ENCODE peak calls at places on chromosomes 2 and 18, in five cellular contexts. G, V, A, R and U are unnamed samples.

GRCh38 chr2:151241224-151241623 is 20.4 kb downstream of the RBM43 start:
- DNase-seq in G (no peak), V (peak), A (peak), R (peak), U (no peak)

GRCh38 chr2:47072018-47072691 is 83.0 kb downstream of the STPG4 start:
- DNase-seq in G (peak), V (peak), A (peak), R (peak), U (no peak)

GRCh38 chr2:44267269-44268258 is 7.7 kb upstream of the SLC3A1 start:
- DNase-seq in G (no peak), V (no peak), A (no peak), R (peak), U (peak)

GRCh38 chr18:21117385-21118135 is 5.9 kb upstream of the ROCK1 start:
- DNase-seq in G (peak), V (peak), A (peak), R (peak), U (no peak)

GRCh38 chr2:106129150-106129549 is 65.0 kb downstream of the UXS1 start:
- DNase-seq in G (no peak), V (no peak), A (no peak), R (no peak), U (no peak)

GRCh38 chr2:113167115-113167932 is 6.4 kb upstream of the PSD4 start:
- DNase-seq in G (no peak), V (no peak), A (no peak), R (peak), U (no peak)

GRCh38 chr2:105873721-105874120 is 129.0 kb downstream of the NCK2 start:
- DNase-seq in G (no peak), V (peak), A (no peak), R (peak), U (no peak)

GRCh38 chr2:140457483-140457882 is 1673.3 kb downstream of the LRP1B start:
- DNase-seq in G (no peak), V (no peak), A (no peak), R (no peak), U (peak)

GRCh38 chr2:95374029-95374428 is 28.5 kb upstream of the FAHD2A start:
- DNase-seq in G (no peak), V (no peak), A (no peak), R (no peak), U (no peak)

GRCh38 chr18:22699629-22700028 is 233.5 kb upstream of the RBBP8 start:
- DNase-seq in G (no peak), V (no peak), A (no peak), R (no peak), U (no peak)

GRCh38 chr18:32773187-32773712 is 427 bp upstream of the KLHL14 start:
- DNase-seq in G (no peak), V (no peak), A (no peak), R (no peak), U (no peak)

GRCh38 chr2:43225093-43225787 is 1.2 kb downstream of the ZFP36L2 start:
- DNase-seq in G (peak), V (peak), A (no peak), R (peak), U (no peak)

GRCh38 chr2:237132799-237133198 is 47.1 kb downstream of the COPS8 start:
- DNase-seq in G (peak), V (no peak), A (peak), R (no peak), U (no peak)

GRCh38 chr2:205198130-205198505 is 484.2 kb upstream of the NRP2 start:
- DNase-seq in G (peak), V (peak), A (no peak), R (peak), U (no peak)

GRCh38 chr18:68861365-68861764 is 63.5 kb downstream of the CCDC102B start:
- DNase-seq in G (no peak), V (no peak), A (no peak), R (no peak), U (no peak)

GRCh38 chr2:241636983-241637232 is at the start of gene THAP4:
- DNase-seq in G (peak), V (no peak), A (peak), R (peak), U (no peak)

GRCh38 chr2:119290859-119291587 is 67.4 kb downstream of the STEAP3 start:
- DNase-seq in G (peak), V (peak), A (peak), R (peak), U (no peak)

GRCh38 chr2:38178142-38178541 is 102.2 kb upstream of the CYP1B1 start:
- DNase-seq in G (no peak), V (no peak), A (peak), R (peak), U (no peak)

GRCh38 chr2:31332521-31332920 is 82.0 kb downstream of the XDH start:
- DNase-seq in G (no peak), V (no peak), A (no peak), R (no peak), U (no peak)

GRCh38 chr18:45059695-45060094 is 379.0 kb downstream of the SETBP1 start:
- DNase-seq in G (no peak), V (peak), A (peak), R (peak), U (no peak)

GRCh38 chr2:61493523-61493942 is 22.6 kb upstream of the USP34 start:
- DNase-seq in G (no peak), V (peak), A (no peak), R (peak), U (no peak)

GRCh38 chr2:10400978-10401951 is 46.9 kb downstream of the ODC1 start:
- DNase-seq in G (no peak), V (no peak), A (no peak), R (no peak), U (no peak)

GRCh38 chr2:12613137-12613912 is 103.4 kb upstream of the TRIB2 start:
- DNase-seq in G (peak), V (no peak), A (no peak), R (no peak), U (no peak)

GRCh38 chr2:221235941-221236340 is 336.2 kb downstream of the EPHA4 start:
- DNase-seq in G (no peak), V (no peak), A (peak), R (no peak), U (no peak)

GRCh38 chr2:29655391-29656086 is 265.8 kb downstream of the ALK start:
- DNase-seq in G (no peak), V (no peak), A (no peak), R (peak), U (no peak)

GRCh38 chr2:239113164-239113563 is 265.3 kb downstream of the TWIST2 start:
- DNase-seq in G (no peak), V (peak), A (no peak), R (peak), U (no peak)

GRCh38 chr2:12321017-12321641 is 395.6 kb upstream of the TRIB2 start:
- DNase-seq in G (no peak), V (peak), A (peak), R (peak), U (no peak)

GRCh38 chr2:1773883-1774282 is 29.6 kb upstream of the PXDN start:
- DNase-seq in G (no peak), V (no peak), A (peak), R (no peak), U (no peak)
- H3K27ac ChIP-seq in G (no peak), V (no peak), A (peak), R (no peak), U (no peak)

GRCh38 chr2:88091943-88092342 is 24.3 kb downstream of the SMYD1 start:
- DNase-seq in G (no peak), V (no peak), A (no peak), R (no peak), U (no peak)
- H3K27ac ChIP-seq in G (no peak), V (no peak), A (no peak), R (no peak), U (no peak)

DNA sequence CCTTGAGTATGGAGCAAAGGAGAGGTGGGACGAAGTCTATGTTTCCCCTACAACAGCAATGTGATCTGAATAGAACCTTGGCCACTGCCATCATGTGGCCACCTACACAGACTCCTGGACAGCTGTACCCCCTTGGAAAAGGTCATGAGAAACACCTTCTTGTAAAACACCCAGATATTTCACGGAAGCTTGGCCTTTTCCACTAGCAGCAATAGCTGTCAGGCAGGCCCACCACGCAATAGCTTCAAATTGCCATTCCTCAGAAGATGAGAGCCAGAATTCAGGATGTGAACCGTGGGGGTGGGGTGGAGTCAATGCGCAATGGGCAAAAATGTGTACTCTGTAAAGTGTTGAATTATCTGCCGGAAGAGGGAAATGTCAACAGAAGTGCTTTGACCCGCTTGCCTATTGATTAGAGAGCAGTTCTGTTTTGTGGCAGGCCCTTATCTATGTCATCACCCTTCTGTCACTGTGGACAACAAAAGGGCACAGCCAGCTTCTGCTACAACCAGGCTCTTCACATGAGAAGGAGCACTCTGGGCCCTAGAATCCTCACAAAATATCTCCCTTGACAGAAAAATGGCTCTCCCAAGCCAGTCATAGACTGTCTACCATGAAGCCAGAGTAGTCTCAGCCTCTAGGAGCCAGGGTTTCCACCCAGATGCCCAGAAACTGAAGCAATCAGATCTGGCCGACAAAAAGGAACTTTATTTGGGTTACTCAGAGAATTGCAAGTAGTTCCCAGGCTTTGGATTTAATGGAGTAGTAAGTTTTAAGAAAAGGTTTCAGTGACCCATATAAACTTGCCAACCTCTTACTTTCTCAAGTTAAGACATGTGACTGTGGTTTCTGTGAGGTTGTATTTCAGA is 9.5 kb downstream of the INPP1 start:
- DNase-seq in G (no peak), V (no peak), A (no peak), R (peak), U (no peak)
- H3K27ac ChIP-seq in G (no peak), V (no peak), A (no peak), R (peak), U (peak)

GRCh38 chr2:109482371-109482841 is 131.4 kb downstream of the SEPTIN10 start:
- DNase-seq in G (no peak), V (no peak), A (peak), R (no peak), U (no peak)
- H3K27ac ChIP-seq in G (no peak), V (no peak), A (no peak), R (no peak), U (no peak)

GRCh38 chr18:811192-812122 is 585 bp downstream of the YES1 start:
- DNase-seq in G (peak), V (peak), A (peak), R (peak), U (no peak)
- H3K27ac ChIP-seq in G (peak), V (peak), A (peak), R (peak), U (no peak)